ENCODE peak calls at places on chromosome 17, in four cellular contexts. N is GM12878, S is HepG2, C is K562. Q is an unnamed sample.

GRCh38 chr17:3843935-3844516 is 2.0 kb downstream of the NCBP3 start:
- DNase-seq in N (no peak), S (peak; percentile 59), C (peak; percentile 20), Q (peak; percentile 67)

GRCh38 chr17:44906010-44906646 is 6.9 kb upstream of the EFTUD2 start:
- DNase-seq in S (no peak), N (no peak), C (no peak), Q (no peak)

GRCh38 chr17:73308017-73308823 is 3.6 kb downstream of the CDC42EP4 start:
- DNase-seq in S (peak; percentile 91), N (no peak), C (peak; percentile 81), Q (no peak)

GRCh38 chr17:61770752-61771533 is 92.4 kb downstream of the BRIP1 start:
- DNase-seq in N (no peak), C (no peak), S (no peak), Q (no peak)

GRCh38 chr17:2957631-2958286 is 105.6 kb downstream of the OR1D5 start:
- DNase-seq in C (no peak), S (no peak), N (no peak), Q (no peak)

GRCh38 chr17:74968361-74968780 is 4.2 kb downstream of the HID1 start:
- DNase-seq in C (no peak), N (no peak), S (no peak), Q (no peak)

GRCh38 chr17:32361270-32361669 is 11.3 kb downstream of the ZNF207 start:
- DNase-seq in N (no peak), C (no peak), S (no peak), Q (no peak)

GRCh38 chr17:82350182-82351030 is 8.6 kb upstream of the TEX19 start:
- DNase-seq in C (no peak), N (no peak), S (no peak), Q (peak; percentile 56)

GRCh38 chr17:4948997-4949320 is 629 bp upstream of the PFN1 start:
- DNase-seq in C (peak; percentile 66), S (peak; percentile 82), N (no peak), Q (peak; percentile 78)

GRCh38 chr17:50956409-50956749 is 90.2 kb upstream of the TOB1 start:
- DNase-seq in N (no peak), S (no peak), C (no peak), Q (no peak)

GRCh38 chr17:49003557-49004511 is 6.6 kb downstream of the IGF2BP1 start:
- DNase-seq in C (peak; percentile 53), N (no peak), S (no peak), Q (peak; percentile 54)

GRCh38 chr17:42520540-42520951 is 15.5 kb upstream of the NAGLU start:
- DNase-seq in C (peak; percentile 50), S (peak; percentile 55), N (no peak), Q (peak; percentile 34)

GRCh38 chr17:10192963-10193362 is 5.4 kb downstream of the GAS7 start:
- DNase-seq in S (no peak), C (no peak), N (no peak), Q (no peak)

GRCh38 chr17:10193632-10194031 is 4.8 kb downstream of the GAS7 start:
- DNase-seq in C (no peak), N (no peak), S (no peak), Q (no peak)

GRCh38 chr17:10196936-10197335 is 1.5 kb downstream of the GAS7 start:
- DNase-seq in N (no peak), C (no peak), S (no peak), Q (no peak)

GRCh38 chr17:10196384-10196783 is 2.0 kb downstream of the GAS7 start:
- DNase-seq in C (no peak), S (no peak), N (no peak), Q (no peak)

GRCh38 chr17:10195090-10195489 is 3.3 kb downstream of the GAS7 start:
- DNase-seq in S (no peak), C (no peak), N (no peak), Q (no peak)
- TF ChIP-seq TCF7 in S (no peak), C (no peak), N (no peak), Q (no peak)

GRCh38 chr17:60599620-60600489 is at the start of gene PPM1D:
- DNase-seq in N (peak; percentile 92), C (peak; percentile 99), S (peak; percentile 99), Q (peak; percentile 99)

GRCh38 chr17:60597297-60597696 is 2.7 kb upstream of the PPM1D start:
- DNase-seq in N (no peak), S (no peak), C (no peak), Q (no peak)

GRCh38 chr17:60598001-60598736 is 1.8 kb upstream of the PPM1D start:
- DNase-seq in N (no peak), C (no peak), S (no peak), Q (no peak)

GRCh38 chr17:60600490-60601431 is 768 bp downstream of the PPM1D start:
- DNase-seq in S (peak; percentile 85), N (peak; percentile 25), C (peak; percentile 63), Q (peak; percentile 76)

DNA sequence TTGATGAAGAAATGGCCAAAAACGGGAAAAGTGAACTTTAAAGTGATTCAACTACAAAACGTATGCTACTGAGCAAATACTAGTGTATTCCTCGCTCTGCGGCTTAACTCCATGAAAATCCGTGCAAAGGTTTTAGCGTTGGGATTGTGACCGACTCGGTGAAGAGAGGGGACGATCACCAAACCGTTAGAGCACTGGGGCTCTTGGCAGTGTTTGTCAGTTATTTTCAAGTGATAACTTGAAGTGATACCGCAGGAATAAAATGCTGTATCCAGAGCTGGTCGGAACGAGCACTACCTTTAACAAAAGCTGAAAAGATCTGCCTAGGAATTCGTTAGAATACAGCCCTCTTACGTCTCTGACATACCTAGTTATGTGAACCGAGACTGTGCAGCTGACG is 773 bp upstream of the PPM1D start:
- DNase-seq in C (peak; percentile 22), N (no peak), S (no peak), Q (no peak)
- TF ChIP-seq TCF7 in C (no peak), N (no peak), S (no peak), Q (no peak)

GRCh38 chr17:68763551-68763950 is 162.4 kb upstream of the FAM20A start:
- DNase-seq in S (no peak), N (no peak), C (no peak), Q (no peak)
- TF ChIP-seq TCF7 in S (no peak), N (no peak), C (no peak), Q (no peak)

DNA sequence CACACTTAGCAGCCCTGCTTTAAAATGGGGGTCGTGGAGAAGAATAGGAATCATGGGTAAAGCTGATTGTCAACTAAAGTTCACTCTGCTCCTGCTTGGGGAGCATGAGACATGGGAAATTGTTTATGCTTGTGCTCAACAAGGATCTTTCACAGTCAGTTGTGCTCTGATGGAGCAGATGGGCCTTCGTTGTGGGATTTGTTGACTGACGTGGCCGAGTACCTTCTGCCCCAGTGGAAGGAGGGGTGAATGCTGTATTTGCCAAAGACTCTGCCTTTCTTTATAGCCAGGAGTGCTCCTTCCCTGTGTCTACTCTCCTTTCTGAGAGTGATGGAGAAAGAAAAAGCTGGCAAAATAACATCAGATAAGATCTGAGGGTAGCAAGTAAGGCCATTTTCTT is 11.4 kb downstream of the ARSG start:
- DNase-seq in C (no peak), N (no peak), S (no peak), Q (no peak)
- TF ChIP-seq TCF7 in C (no peak), N (no peak), S (no peak), Q (no peak)

DNA sequence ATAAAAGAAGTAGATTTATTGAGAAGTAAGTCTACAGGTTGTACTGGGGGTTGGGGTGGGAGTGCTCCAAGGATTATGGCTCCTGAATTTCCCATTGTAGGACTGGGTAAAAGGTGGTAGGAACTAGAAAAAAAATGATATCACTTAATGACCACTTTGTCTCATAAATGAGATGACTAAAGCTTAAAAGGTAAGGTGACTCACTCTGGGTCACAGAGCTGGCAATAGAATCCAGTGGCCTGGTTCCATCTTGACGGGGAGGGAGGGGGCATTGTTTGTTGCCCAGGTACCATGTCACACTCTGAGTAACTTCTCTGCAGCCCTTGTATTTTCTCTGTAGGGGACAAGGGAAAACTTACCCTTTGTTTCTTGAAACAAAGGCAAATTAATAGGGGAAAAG is 126.1 kb downstream of the PITPNC1 start:
- DNase-seq in N (no peak), C (no peak), S (no peak), Q (no peak)
- TF ChIP-seq TCF7 in N (no peak), C (no peak), S (no peak), Q (no peak)

GRCh38 chr17:56319531-56319930 is 166.3 kb downstream of the ANKFN1 start:
- DNase-seq in C (peak; percentile 17), S (peak; percentile 58), N (peak; percentile 2), Q (no peak)
- TF ChIP-seq TCF7 in C (no peak), S (no peak), N (no peak), Q (no peak)

Q was measured in WTC11.